ENCODE peak calls at places on chromosomes 11 and 22, in eight cellular contexts. Z, O, D, J, S, I, Y and F are unnamed samples.

GRCh38 chr11:44388828-44389645 is 79.1 kb upstream of the ALX4 start:
- DNase-seq in J (no peak), I (no peak), Z (no peak), D (no peak), O (no peak), Y (no peak), S (no peak), F (no peak)

GRCh38 chr11:2772544-2773031 is 72.8 kb upstream of the KCNQ1OT1 start:
- DNase-seq in S (no peak), O (no peak), D (peak; percentile 2), Z (no peak), I (no peak), J (peak; percentile 27), Y (peak; percentile 75), F (no peak)

GRCh38 chr11:9461760-9462134 is 935 bp downstream of the ZNF143 start:
- DNase-seq in S (no peak), Y (peak; percentile 15), D (no peak), Z (no peak), I (no peak), O (peak; percentile 49), J (no peak), F (peak; percentile 42)

GRCh38 chr11:2512431-2513407 is 67.9 kb downstream of the KCNQ1 start:
- DNase-seq in Y (no peak), D (no peak), O (no peak), I (no peak), J (peak; percentile 22), Z (no peak), S (no peak), F (no peak)

GRCh38 chr11:120643254-120643653 is 131.7 kb downstream of the GRIK4 start:
- DNase-seq in Z (no peak), O (no peak), J (no peak), Y (no peak), I (no peak), S (no peak), D (no peak), F (no peak)

GRCh38 chr11:17267576-17267975 is 9.0 kb upstream of the NUCB2 start:
- DNase-seq in Y (peak; percentile 33), I (no peak), S (no peak), O (no peak), Z (no peak), D (no peak), J (no peak), F (no peak)

GRCh38 chr22:45129703-45130524 is 33.8 kb upstream of the NUP50 start:
- DNase-seq in O (no peak), S (no peak), D (no peak), Y (no peak), J (no peak), I (no peak), Z (no peak), F (no peak)

GRCh38 chr22:23534201-23534850 is 45.8 kb downstream of the IGLL1 start:
- DNase-seq in O (no peak), J (peak; percentile 51), Z (no peak), S (no peak), D (no peak), Y (no peak), I (no peak), F (no peak)

GRCh38 chr11:79492008-79492407 is 51.2 kb upstream of the TENM4 start:
- DNase-seq in Y (no peak), I (no peak), J (no peak), O (no peak), S (no peak), D (no peak), Z (no peak), F (no peak)

GRCh38 chr22:39727541-39727940 is 157.0 kb downstream of the CACNA1I start:
- DNase-seq in S (no peak), J (no peak), Y (peak; percentile 54), D (no peak), I (no peak), O (no peak), Z (no peak), F (no peak)

GRCh38 chr11:2860636-2861035 is 24.9 kb downstream of the CDKN1C start:
- DNase-seq in D (no peak), Y (peak; percentile 51), J (no peak), I (no peak), O (no peak), Z (no peak), S (no peak), F (no peak)